ENCODE peak calls at places on chromosomes 5 and 9, in nine cellular contexts. K, R, B, O, Y, C, D, A and N are unnamed samples.

GRCh38 chr9:134660407-134660806 is 18.8 kb downstream of the COL5A1 start:
- DNase-seq in K (no peak), R (no peak), B (no peak), O (no peak), Y (peak), C (no peak), D (no peak), A (no peak), N (no peak)

GRCh38 chr5:54719384-54720306 is 202.1 kb downstream of the SNX18 start:
- DNase-seq in K (peak), R (no peak), B (no peak), O (peak), Y (peak), C (peak), D (no peak), A (no peak), N (peak)

GRCh38 chr9:100637787-100638186 is 59.9 kb downstream of the CAVIN4 start:
- DNase-seq in K (no peak), R (peak), B (no peak), O (no peak), Y (no peak), C (no peak), D (no peak), A (no peak), N (no peak)

GRCh38 chr9:122991370-122991830 is 42.1 kb upstream of the GPR21 start:
- DNase-seq in K (peak), R (no peak), B (no peak), O (no peak), Y (peak), C (peak), D (no peak), A (no peak), N (peak)

GRCh38 chr9:6680797-6681146 is 35.2 kb upstream of the GLDC start:
- DNase-seq in K (no peak), R (peak), B (peak), O (peak), Y (peak), C (peak), D (no peak), A (peak), N (peak)

GRCh38 chr9:133659566-133659965 is 23.4 kb downstream of the DBH start:
- DNase-seq in K (no peak), R (no peak), B (no peak), O (no peak), Y (no peak), C (no peak), D (no peak), A (no peak), N (no peak)

GRCh38 chr9:71924576-71924975 is 13.1 kb downstream of the C9orf85 start:
- DNase-seq in K (no peak), R (no peak), B (no peak), O (no peak), Y (no peak), C (no peak), D (no peak), A (no peak), N (no peak)

GRCh38 chr9:13614060-13614459 is 334.6 kb upstream of the MPDZ start:
- DNase-seq in K (no peak), R (no peak), B (no peak), O (no peak), Y (no peak), C (no peak), D (no peak), A (no peak), N (no peak)

GRCh38 chr9:4073371-4073770 is 226.5 kb downstream of the GLIS3 start:
- DNase-seq in K (no peak), R (no peak), B (peak), O (no peak), Y (no peak), C (no peak), D (no peak), A (no peak), N (no peak)

GRCh38 chr5:5351288-5352089 is 71.0 kb upstream of the ICE1 start:
- DNase-seq in K (no peak), R (no peak), B (no peak), O (no peak), Y (peak), C (peak), D (no peak), A (no peak), N (peak)

GRCh38 chr9:119701651-119702050 is 332.4 kb upstream of the BRINP1 start:
- DNase-seq in K (no peak), R (no peak), B (no peak), O (no peak), Y (no peak), C (no peak), D (no peak), A (no peak), N (no peak)

GRCh38 chr9:88741335-88741734 is 206.4 kb downstream of the NXNL2 start:
- DNase-seq in K (no peak), R (no peak), B (no peak), O (no peak), Y (peak), C (no peak), D (no peak), A (no peak), N (no peak)

GRCh38 chr5:168315991-168316578 is 24.6 kb downstream of the WWC1 start:
- DNase-seq in K (no peak), R (peak), B (no peak), O (no peak), Y (no peak), C (no peak), D (no peak), A (no peak), N (no peak)

GRCh38 chr9:105341784-105342183 is 97.3 kb downstream of the SLC44A1 start:
- DNase-seq in K (no peak), R (no peak), B (no peak), O (no peak), Y (peak), C (peak), D (no peak), A (no peak), N (peak)

GRCh38 chr9:105357937-105358336 is 89.9 kb upstream of the FSD1L start:
- DNase-seq in K (no peak), R (no peak), B (no peak), O (no peak), Y (no peak), C (no peak), D (no peak), A (no peak), N (no peak)

GRCh38 chr5:75681125-75681830 is 36.0 kb downstream of the POC5 start:
- DNase-seq in K (no peak), R (no peak), B (no peak), O (no peak), Y (peak), C (peak), D (no peak), A (no peak), N (peak)

GRCh38 chr5:169742773-169743296 is 105.8 kb downstream of the DOCK2 start:
- DNase-seq in K (peak), R (no peak), B (no peak), O (peak), Y (peak), C (peak), D (no peak), A (no peak), N (peak)

GRCh38 chr5:119996128-119996527 is 366.8 kb downstream of the FAM170A start:
- DNase-seq in K (no peak), R (no peak), B (no peak), O (no peak), Y (peak), C (peak), D (no peak), A (no peak), N (peak)

GRCh38 chr5:154394328-154394727 is 51.5 kb upstream of the SAP30L start:
- DNase-seq in K (no peak), R (no peak), B (no peak), O (no peak), Y (no peak), C (no peak), D (no peak), A (no peak), N (no peak)

GRCh38 chr9:13181652-13182051 is 97.8 kb downstream of the MPDZ start:
- DNase-seq in K (no peak), R (no peak), B (no peak), O (no peak), Y (no peak), C (peak), D (no peak), A (no peak), N (peak)

GRCh38 chr5:150412319-150413175 is at the start of gene CD74:
- DNase-seq in K (no peak), R (peak), B (peak), O (peak), Y (no peak), C (no peak), D (peak), A (peak), N (peak)

GRCh38 chr5:91417219-91417618 is 34.1 kb upstream of the ARRDC3 start:
- DNase-seq in K (no peak), R (no peak), B (no peak), O (no peak), Y (peak), C (peak), D (no peak), A (no peak), N (no peak)

GRCh38 chr5:67095346-67095871 is 101.2 kb downstream of the CD180 start:
- DNase-seq in K (no peak), R (peak), B (no peak), O (peak), Y (peak), C (peak), D (no peak), A (no peak), N (peak)

GRCh38 chr9:131117762-131118145 is 7.6 kb upstream of the NUP214 start:
- DNase-seq in K (no peak), R (no peak), B (no peak), O (no peak), Y (no peak), C (no peak), D (no peak), A (no peak), N (no peak)

GRCh38 chr5:38305148-38305547 is 46.8 kb downstream of the EGFLAM start:
- DNase-seq in K (no peak), R (no peak), B (no peak), O (no peak), Y (no peak), C (no peak), D (no peak), A (no peak), N (no peak)

GRCh38 chr5:107671742-107672211 is 1.0 kb upstream of the EFNA5 start:
- DNase-seq in K (no peak), R (peak), B (no peak), O (no peak), Y (peak), C (peak), D (no peak), A (peak), N (peak)

GRCh38 chr9:116096046-116096445 is 57.5 kb upstream of the PAPPA start:
- DNase-seq in K (no peak), R (no peak), B (no peak), O (no peak), Y (peak), C (no peak), D (no peak), A (no peak), N (no peak)

GRCh38 chr5:4020386-4020785 is 424.8 kb downstream of the IRX1 start:
- DNase-seq in K (no peak), R (no peak), B (no peak), O (no peak), Y (peak), C (no peak), D (no peak), A (no peak), N (no peak)

GRCh38 chr5:116242363-116242762 is 157.5 kb downstream of the COMMD10 start:
- DNase-seq in K (no peak), R (no peak), B (no peak), O (no peak), Y (peak), C (peak), D (no peak), A (no peak), N (peak)

GRCh38 chr5:179194941-179195381 is 134.8 kb downstream of the ZNF354C start:
- DNase-seq in K (no peak), R (peak), B (no peak), O (peak), Y (no peak), C (no peak), D (no peak), A (no peak), N (no peak)

GRCh38 chr5:45261125-45261524 is 435.1 kb downstream of the HCN1 start:
- DNase-seq in K (no peak), R (no peak), B (no peak), O (no peak), Y (no peak), C (no peak), D (no peak), A (no peak), N (no peak)

GRCh38 chr5:144448457-144448856 is 277.8 kb downstream of the KCTD16 start:
- DNase-seq in K (no peak), R (no peak), B (no peak), O (no peak), Y (no peak), C (no peak), D (no peak), A (no peak), N (no peak)

GRCh38 chr9:128275198-128276007 is at the start of gene GOLGA2:
- DNase-seq in K (no peak), R (no peak), B (peak), O (peak), Y (peak), C (peak), D (no peak), A (peak), N (peak)

GRCh38 chr5:39523821-39524220 is 99.0 kb upstream of the DAB2 start:
- DNase-seq in K (peak), R (no peak), B (no peak), O (no peak), Y (peak), C (peak), D (no peak), A (no peak), N (peak)

GRCh38 chr9:81380504-81380903 is 308.8 kb downstream of the TLE1 start:
- DNase-seq in K (no peak), R (no peak), B (no peak), O (no peak), Y (no peak), C (no peak), D (no peak), A (no peak), N (no peak)
- TF ChIP-seq CTCF in K (no peak), R (no peak), B (no peak), O (no peak), Y (no peak), C (no peak), D (no peak), A (no peak), N (no peak)

GRCh38 chr5:143405747-143406098 is 2.2 kb upstream of the NR3C1 start:
- DNase-seq in K (no peak), R (no peak), B (no peak), O (no peak), Y (no peak), C (no peak), D (no peak), A (no peak), N (no peak)

GRCh38 chr5:143406408-143406807 is 2.9 kb upstream of the NR3C1 start:
- DNase-seq in K (no peak), R (no peak), B (no peak), O (no peak), Y (no peak), C (no peak), D (no peak), A (no peak), N (no peak)

GRCh38 chr5:143403607-143404415 is at the start of gene NR3C1:
- DNase-seq in K (no peak), R (peak), B (peak), O (peak), Y (peak), C (peak), D (peak), A (peak), N (peak)

GRCh38 chr5:143404416-143405062 is 1.1 kb upstream of the NR3C1 start:
- DNase-seq in K (peak), R (peak), B (peak), O (peak), Y (peak), C (peak), D (peak), A (peak), N (peak)

GRCh38 chr5:143405063-143405746 is 1.7 kb upstream of the NR3C1 start:
- DNase-seq in K (peak), R (peak), B (peak), O (peak), Y (peak), C (peak), D (peak), A (peak), N (peak)
- TF ChIP-seq CTCF in K (no peak), R (peak), B (no peak), O (peak), Y (no peak), C (peak), D (no peak), A (peak), N (peak)

GRCh38 chr5:176814836-176815438 is 4.6 kb downstream of the UNC5A start:
- DNase-seq in K (no peak), R (no peak), B (no peak), O (no peak), Y (no peak), C (no peak), D (no peak), A (no peak), N (no peak)
- TF ChIP-seq CTCF in K (no peak), R (no peak), B (no peak), O (no peak), Y (no peak), C (no peak), D (no peak), A (no peak), N (no peak)

DNA sequence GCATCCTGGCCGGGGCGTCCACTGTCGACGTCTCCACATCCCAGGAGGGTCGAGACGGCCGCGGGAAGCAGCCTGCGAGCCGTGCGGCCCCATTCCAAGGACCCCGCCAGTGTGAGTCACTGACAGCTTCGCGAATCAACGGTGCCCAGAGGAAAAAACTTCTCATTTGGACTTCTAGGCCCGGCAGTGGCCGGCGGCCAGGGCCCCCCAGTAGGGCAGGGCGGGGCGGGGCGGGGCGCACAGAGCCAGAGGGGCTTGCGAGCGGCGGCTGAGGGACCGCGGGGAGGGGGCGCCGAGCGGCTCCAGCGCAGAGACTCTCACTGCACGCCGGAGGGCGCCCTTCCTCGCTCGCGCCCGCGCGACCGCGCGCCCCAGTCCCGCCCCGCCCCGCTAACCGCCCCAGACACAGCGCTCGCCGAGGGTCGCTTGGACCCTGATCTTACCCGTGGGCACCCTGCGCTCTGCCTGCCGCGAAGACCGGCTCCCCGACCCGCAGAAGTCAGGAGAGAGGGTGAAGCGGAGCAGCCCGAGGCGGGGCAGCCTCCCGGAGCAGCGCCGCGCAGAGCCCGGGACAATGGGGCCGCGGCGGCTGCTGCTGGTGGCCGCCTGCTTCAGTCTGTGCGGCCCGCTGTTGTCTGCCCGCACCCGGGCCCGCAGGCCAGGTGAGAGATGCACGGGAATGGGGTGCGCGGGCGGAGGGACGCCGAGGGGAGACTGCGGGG is at the start of gene F2R:
- DNase-seq in K (no peak), R (peak), B (peak), O (peak), Y (peak), C (peak), D (peak), A (peak), N (peak)
- TF ChIP-seq CTCF in K (peak), R (peak), B (peak), O (peak), Y (peak), C (peak), D (peak), A (no peak), N (peak)